ENCODE peak calls at places on chromosome 12, in five cellular contexts. Q is lower leg skin, U is endothelial cell of umbilical vein, M is ovary, E is GM12878. V is an unnamed sample.

GRCh38 chr12:59164991-59165718 is 244.9 kb upstream of the LRIG3 start:
- DNase-seq in U (peak), Q (peak), E (no peak), M (no peak), V (no peak)

GRCh38 chr12:29921307-29921706 is 137.6 kb upstream of the TMTC1 start:
- DNase-seq in E (no peak), Q (no peak), U (peak), M (no peak), V (no peak)

GRCh38 chr12:94404854-94405253 is 54.8 kb downstream of the CEP83 start:
- DNase-seq in Q (no peak), U (no peak), E (no peak), M (no peak), V (no peak)

GRCh38 chr12:2052861-2053674 is at the start of gene CACNA1C:
- DNase-seq in M (peak), U (peak), Q (no peak), E (no peak), V (peak)

GRCh38 chr12:130818381-130819247 is 20.4 kb downstream of the STX2 start:
- DNase-seq in E (peak), M (peak), Q (peak), U (peak), V (peak)

GRCh38 chr12:29534935-29535334 is 37.4 kb upstream of the OVCH1 start:
- DNase-seq in U (no peak), E (no peak), Q (no peak), M (no peak), V (no peak)

GRCh38 chr12:111753144-111753881 is 13.4 kb upstream of the ALDH2 start:
- DNase-seq in E (no peak), M (peak), U (peak), Q (no peak), V (peak)

GRCh38 chr12:3453947-3454675 is 36.9 kb upstream of the PRMT8 start:
- DNase-seq in E (no peak), U (no peak), Q (no peak), M (no peak), V (no peak)

GRCh38 chr12:108565976-108566375 is 3.6 kb downstream of the ISCU start:
- DNase-seq in M (peak), U (peak), E (peak), Q (peak), V (peak)

GRCh38 chr12:115135800-115136211 is 451.8 kb upstream of the TBX3 start:
- DNase-seq in U (no peak), E (no peak), M (peak), Q (peak), V (peak)

GRCh38 chr12:69471667-69472385 is 1.6 kb downstream of the FRS2 start:
- DNase-seq in M (no peak), E (no peak), U (no peak), Q (no peak), V (no peak)

GRCh38 chr12:46372852-46373302 is 304 bp upstream of the SLC38A2 start:
- DNase-seq in M (no peak), E (no peak), U (no peak), Q (no peak), V (no peak)
- TF ChIP-seq POLR2A in M (peak), E (no peak), U (no peak), Q (no peak), V (no peak)

DNA sequence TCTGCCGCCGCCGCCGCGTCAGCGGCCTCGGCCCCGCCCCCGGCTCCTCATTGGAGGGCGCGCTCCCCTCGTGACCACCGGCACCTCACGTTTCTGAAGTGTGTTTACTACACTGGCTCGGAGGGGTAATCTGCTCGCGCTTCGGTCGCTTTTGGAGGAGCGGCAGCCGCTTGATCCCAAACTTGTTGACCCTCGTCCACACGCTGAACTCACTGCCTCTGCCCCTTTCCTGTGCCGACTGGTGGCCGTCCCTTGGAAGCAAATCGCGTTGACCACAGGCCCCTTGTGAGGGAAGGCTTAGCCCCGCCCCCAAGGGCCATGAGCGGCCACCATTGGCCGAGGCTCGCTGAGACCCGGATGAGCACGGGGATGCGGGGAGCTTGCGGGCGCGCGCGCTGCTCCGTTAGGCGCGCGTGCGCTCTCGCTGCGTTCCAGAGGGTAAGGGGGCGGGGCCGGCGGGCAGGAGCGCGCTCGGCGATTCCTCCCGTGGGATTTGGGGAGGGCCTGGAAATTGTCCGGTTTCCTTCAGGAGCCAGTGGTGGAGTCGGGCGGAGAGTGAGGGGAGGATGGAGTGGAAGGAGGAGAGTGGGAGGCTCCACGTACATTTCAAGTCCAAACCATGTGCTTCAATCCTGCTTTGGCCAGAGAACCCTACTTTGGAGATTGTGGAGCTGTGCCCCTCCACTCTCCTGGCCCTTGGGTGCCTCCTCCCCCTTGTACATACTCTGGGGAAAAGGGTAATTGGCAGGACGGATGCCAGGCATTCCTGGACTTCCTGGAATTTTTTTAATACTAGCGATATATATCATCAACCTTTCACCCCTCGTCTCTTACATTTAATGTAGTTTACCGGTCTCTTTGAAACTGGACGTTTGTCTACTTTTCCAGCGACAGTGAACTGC is at the start of gene CRY1:
- DNase-seq in U (peak), M (peak), Q (peak), E (peak), V (peak)
- TF ChIP-seq POLR2A in U (peak), M (no peak), Q (no peak), E (peak), V (no peak)

GRCh38 chr12:129549656-129550055 is 354.2 kb downstream of the TMEM132D start:
- DNase-seq in M (no peak), E (no peak), U (no peak), Q (no peak), V (no peak)
- TF ChIP-seq POLR2A in M (no peak), E (no peak), U (no peak), Q (no peak), V (no peak)

GRCh38 chr12:80025638-80026037 is 73.7 kb upstream of the OTOGL start:
- DNase-seq in M (no peak), U (no peak), E (no peak), Q (no peak), V (no peak)
- TF ChIP-seq POLR2A in M (no peak), U (no peak), E (no peak), Q (no peak), V (no peak)

GRCh38 chr12:6723607-6724408 is at the start of gene COPS7A:
- DNase-seq in U (peak), Q (peak), E (peak), M (peak), V (peak)
- TF ChIP-seq POLR2A in U (peak), Q (peak), E (peak), M (peak), V (peak)

GRCh38 chr12:26114720-26115406 is 10.0 kb downstream of the BHLHE41 start:
- DNase-seq in M (no peak), E (no peak), Q (no peak), U (no peak), V (no peak)

GRCh38 chr12:26113194-26113654 is 11.6 kb downstream of the BHLHE41 start:
- DNase-seq in Q (no peak), U (no peak), E (no peak), M (no peak), V (peak)

GRCh38 chr12:26112232-26112631 is 12.6 kb downstream of the BHLHE41 start:
- DNase-seq in U (no peak), E (no peak), M (no peak), Q (no peak), V (no peak)

GRCh38 chr12:26112703-26113147 is 12.1 kb downstream of the BHLHE41 start:
- DNase-seq in E (no peak), M (no peak), Q (no peak), U (no peak), V (no peak)

DNA sequence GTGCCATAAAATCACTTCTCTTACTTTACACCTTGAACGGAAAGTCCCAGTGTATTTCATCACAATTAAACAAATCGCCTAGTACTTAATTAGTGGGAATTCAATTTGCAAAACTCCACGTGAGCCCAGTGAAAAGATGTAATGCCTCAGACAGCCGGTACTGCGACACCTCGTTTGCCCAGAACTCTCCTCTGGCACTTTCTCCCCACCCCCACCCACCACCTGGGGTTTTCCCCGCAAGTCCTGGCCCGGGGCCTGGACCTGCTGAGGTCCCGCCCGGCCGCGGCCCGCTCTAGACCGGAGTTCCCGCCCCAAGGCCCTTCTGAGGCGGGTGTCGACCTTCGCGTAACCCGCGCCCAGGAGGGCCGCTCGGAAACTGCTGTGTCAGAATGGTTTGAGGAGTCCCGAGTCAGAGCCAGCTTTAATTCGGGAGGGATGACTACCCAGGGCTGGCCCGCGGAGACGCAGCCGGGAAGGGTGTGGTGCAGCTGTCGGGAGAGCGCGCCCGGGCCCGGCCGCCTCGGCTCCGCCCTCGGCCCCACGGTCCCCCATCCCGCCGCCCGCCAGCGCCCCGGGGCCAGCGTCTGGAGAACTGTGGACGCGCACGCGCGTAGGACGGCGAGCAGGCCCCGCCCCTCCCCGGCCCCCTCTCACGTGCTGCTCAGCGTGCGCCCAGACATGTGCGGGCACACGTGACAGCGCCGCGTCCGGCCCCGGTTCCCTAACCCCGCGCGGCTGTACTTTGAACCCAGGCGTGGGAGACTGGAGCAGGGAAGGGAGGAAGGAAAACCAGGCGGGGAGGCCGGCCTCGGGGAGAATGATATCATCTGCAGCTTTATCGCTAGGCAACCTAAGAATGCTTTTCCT is 10.8 kb downstream of the BHLHE41 start:
- DNase-seq in M (peak), U (peak), Q (peak), E (no peak), V (peak)
- TF ChIP-seq POLR2A in M (peak), U (no peak), Q (peak), E (peak), V (peak)

DNA sequence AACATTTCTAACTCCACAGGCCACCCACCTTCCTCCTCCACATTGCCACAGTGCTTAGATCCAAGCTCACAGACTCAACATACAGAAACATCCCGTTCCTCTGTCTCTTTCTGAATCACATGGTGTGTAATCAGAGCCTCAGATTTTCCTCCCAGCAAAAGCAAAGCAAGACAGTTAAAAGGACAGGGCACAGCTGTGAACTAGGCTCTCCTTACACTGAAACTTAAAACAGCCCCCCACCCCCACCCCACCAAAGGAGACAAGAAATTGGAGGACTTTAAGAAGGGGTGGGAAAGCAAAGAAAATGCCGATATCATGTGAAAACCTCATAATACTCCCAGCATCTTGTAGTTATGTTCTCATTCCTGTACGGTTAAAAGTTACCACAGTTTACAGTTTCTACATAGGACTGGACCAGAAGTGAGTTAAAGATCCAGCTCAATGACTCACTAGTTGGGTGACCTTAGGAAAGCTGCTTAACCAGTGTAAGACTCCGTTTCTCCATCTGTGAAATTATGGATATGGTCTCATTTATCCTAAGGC is 4.8 kb downstream of the YBX3 start:
- DNase-seq in Q (no peak), M (no peak), U (peak), E (no peak), V (no peak)
- TF ChIP-seq POLR2A in Q (no peak), M (no peak), U (no peak), E (no peak), V (no peak)

GRCh38 chr12:62466596-62467411 is at the start of gene MON2:
- DNase-seq in U (peak), Q (peak), E (peak), M (peak), V (peak)
- TF ChIP-seq POLR2A in U (peak), Q (peak), E (peak), M (peak), V (peak)

GRCh38 chr12:106773286-106773685 is 1.2 kb upstream of the RIC8B start:
- DNase-seq in Q (no peak), E (no peak), U (no peak), M (peak), V (no peak)

GRCh38 chr12:106774808-106775524 is 484 bp downstream of the RIC8B start:
- DNase-seq in U (peak), Q (no peak), E (no peak), M (no peak), V (no peak)

GRCh38 chr12:106776897-106777296 is 2.4 kb downstream of the RIC8B start:
- DNase-seq in E (no peak), Q (no peak), M (no peak), U (no peak), V (no peak)

GRCh38 chr12:106771425-106771824 is 3.1 kb upstream of the RIC8B start:
- DNase-seq in M (no peak), E (no peak), Q (no peak), U (no peak), V (no peak)

GRCh38 chr12:106773945-106774807 is at the start of gene RIC8B:
- DNase-seq in U (peak), E (peak), M (peak), Q (peak), V (peak)
- TF ChIP-seq POLR2A in U (peak), E (peak), M (peak), Q (no peak), V (peak)

DNA sequence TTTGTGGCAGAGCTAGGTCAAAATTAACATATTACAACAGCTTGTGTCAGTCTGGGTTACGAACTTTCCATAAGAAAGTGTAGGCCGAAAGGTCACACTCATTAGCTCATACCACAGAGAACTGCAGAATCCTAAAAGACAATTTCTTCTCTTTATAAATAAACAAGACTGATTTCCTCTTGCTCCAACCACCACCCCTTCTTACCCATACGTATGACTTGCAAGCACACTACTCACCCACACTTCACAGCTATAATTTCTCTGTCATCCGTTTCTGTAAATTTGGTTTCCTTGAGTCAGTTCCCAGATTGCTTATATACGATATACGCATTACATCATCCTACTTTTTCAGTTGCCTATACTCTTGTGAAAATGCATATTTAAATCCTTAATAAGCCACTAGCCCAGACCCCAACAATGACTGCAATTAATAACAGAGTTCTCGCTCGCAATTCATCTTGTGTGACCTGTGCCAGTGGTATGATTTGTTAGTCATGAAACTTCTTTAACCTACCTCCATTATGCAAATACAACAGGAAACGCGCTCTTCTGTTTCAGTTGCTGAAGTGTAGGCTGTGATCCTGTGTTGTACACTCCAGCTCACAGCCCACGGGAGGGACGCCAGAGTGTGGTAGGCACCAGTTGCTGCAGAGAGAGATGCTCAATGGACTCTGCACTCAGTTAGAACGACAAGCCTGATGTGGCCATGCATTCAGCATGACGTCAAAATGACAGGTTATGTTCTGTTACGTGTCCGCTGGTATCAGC is 417.6 kb downstream of the PDZRN4 start:
- DNase-seq in Q (no peak), M (no peak), E (no peak), U (no peak), V (no peak)
- TF ChIP-seq POLR2A in Q (no peak), M (no peak), E (no peak), U (no peak), V (no peak)